ENCODE peak calls at places on chromosomes 1 and 21, in six cellular contexts. T is H9, H is trophoblast cell, N is H1, C is mesendoderm, M is neuronal stem cell. Q is an unnamed sample.

GRCh38 chr1:225371366-225371765 is 56.5 kb downstream of the LBR start:
- DNase-seq in T (no peak), H (no peak), N (no peak), C (no peak), M (no peak), Q (no peak)

GRCh38 chr1:38727629-38728175 is 131.9 kb downstream of the RRAGC start:
- DNase-seq in T (peak; percentile 36), H (no peak), N (no peak), C (no peak), M (no peak), Q (no peak)

GRCh38 chr1:19866758-19867157 is 15.4 kb upstream of the OTUD3 start:
- DNase-seq in T (no peak), H (peak; percentile 65), N (no peak), C (peak; percentile 50), M (no peak), Q (peak; percentile 59)

GRCh38 chr1:170247751-170248521 is 102.2 kb downstream of the NTMT2 start:
- DNase-seq in T (no peak), H (no peak), N (no peak), C (no peak), M (no peak), Q (peak; percentile 14)

GRCh38 chr1:118100686-118101300 is 84.2 kb downstream of the SPAG17 start:
- DNase-seq in T (no peak), H (no peak), N (no peak), C (no peak), M (no peak), Q (no peak)

GRCh38 chr1:5374176-5374575 is 618.0 kb downstream of the NPHP4 start:
- DNase-seq in T (no peak), H (no peak), N (no peak), C (no peak), M (no peak), Q (no peak)

GRCh38 chr1:2255420-2256369 is 27.6 kb downstream of the SKI start:
- DNase-seq in T (peak; percentile 41), H (no peak), N (no peak), C (peak; percentile 94), M (no peak), Q (peak; percentile 86)

GRCh38 chr1:243745361-243745760 is 104.7 kb downstream of the AKT3 start:
- DNase-seq in T (no peak), H (no peak), N (no peak), C (no peak), M (no peak), Q (peak; percentile 22)

GRCh38 chr1:88708011-88708410 is 23.9 kb downstream of the PKN2 start:
- DNase-seq in T (no peak), H (peak; percentile 15), N (no peak), C (no peak), M (no peak), Q (no peak)

GRCh38 chr1:53629101-53629691 is 109.8 kb downstream of the GLIS1 start:
- DNase-seq in T (peak; percentile 14), H (no peak), N (peak; percentile 33), C (no peak), M (no peak), Q (no peak)

GRCh38 chr1:91732291-91732953 is 153.5 kb downstream of the TGFBR3 start:
- DNase-seq in T (no peak), H (no peak), N (no peak), C (peak; percentile 65), M (no peak), Q (peak; percentile 80)

GRCh38 chr1:81186271-81186670 is 614.5 kb upstream of the ADGRL2 start:
- DNase-seq in T (no peak), H (peak; percentile 56), N (no peak), C (no peak), M (no peak), Q (no peak)

GRCh38 chr1:100036718-100037664 is 67.2 kb downstream of the SLC35A3 start:
- DNase-seq in T (no peak), H (peak; percentile 63), N (no peak), C (peak; percentile 61), M (no peak), Q (peak; percentile 79)

GRCh38 chr1:71054281-71054731 is 6.7 kb upstream of the PTGER3 start:
- DNase-seq in T (peak; percentile 38), H (no peak), N (no peak), C (no peak), M (no peak), Q (no peak)

DNA sequence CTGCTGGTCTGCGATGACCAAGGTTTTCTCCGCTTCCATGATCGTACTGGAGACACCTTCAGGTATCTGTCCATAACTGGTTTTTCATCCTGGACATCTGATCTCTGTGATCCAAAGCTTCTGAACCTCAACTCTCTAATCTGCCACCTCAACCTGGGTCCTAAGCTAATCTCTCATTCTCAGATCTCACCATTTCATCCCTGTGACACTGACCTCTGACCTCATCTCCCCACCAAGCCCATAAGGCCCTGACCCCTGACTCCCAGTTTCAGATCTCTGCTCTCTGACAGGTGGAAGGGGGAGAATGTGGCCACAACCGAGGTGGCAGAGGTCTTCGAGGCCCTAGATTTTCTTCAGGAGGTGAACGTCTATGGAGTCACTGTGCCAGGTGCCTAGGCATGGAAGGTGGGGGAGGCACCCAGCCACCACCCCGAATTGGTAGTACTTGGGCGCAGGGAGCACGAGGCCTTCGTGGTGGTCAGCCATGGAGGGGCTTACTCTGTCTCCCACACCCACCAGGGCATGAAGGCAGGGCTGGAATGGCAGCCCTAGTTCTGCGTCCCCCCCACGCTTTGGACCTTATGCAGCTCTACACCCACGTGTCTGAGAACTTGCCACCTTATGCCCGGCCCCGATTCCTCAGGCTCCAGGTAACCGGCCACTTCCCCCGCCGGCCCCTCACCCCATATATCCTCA is 3.8 kb downstream of the SLC27A3 start:
- DNase-seq in T (no peak), H (no peak), N (no peak), C (no peak), M (no peak), Q (no peak)
- H3K4me1 ChIP-seq in T (peaks cover 3% of the 10 kb centered on the region), H (peaks cover 5% of the 10 kb centered on the region), N (peaks cover 12% of the 10 kb centered on the region), C (peaks cover 6% of the 10 kb centered on the region), M (peaks cover 11% of the 10 kb centered on the region), Q (peaks cover 23% of the 10 kb centered on the region)

GRCh38 chr21:41066086-41066938 is 101.6 kb upstream of the BACE2 start:
- DNase-seq in T (no peak), H (no peak), N (no peak), C (no peak), M (no peak), Q (no peak)
- H2BK5ac ChIP-seq in T (no peak overlapping the region), H (no peak overlapping the region), N (no peak overlapping the region), C (no peak overlapping the region), M (no peak overlapping the region), Q (no peak overlapping the region)

DNA sequence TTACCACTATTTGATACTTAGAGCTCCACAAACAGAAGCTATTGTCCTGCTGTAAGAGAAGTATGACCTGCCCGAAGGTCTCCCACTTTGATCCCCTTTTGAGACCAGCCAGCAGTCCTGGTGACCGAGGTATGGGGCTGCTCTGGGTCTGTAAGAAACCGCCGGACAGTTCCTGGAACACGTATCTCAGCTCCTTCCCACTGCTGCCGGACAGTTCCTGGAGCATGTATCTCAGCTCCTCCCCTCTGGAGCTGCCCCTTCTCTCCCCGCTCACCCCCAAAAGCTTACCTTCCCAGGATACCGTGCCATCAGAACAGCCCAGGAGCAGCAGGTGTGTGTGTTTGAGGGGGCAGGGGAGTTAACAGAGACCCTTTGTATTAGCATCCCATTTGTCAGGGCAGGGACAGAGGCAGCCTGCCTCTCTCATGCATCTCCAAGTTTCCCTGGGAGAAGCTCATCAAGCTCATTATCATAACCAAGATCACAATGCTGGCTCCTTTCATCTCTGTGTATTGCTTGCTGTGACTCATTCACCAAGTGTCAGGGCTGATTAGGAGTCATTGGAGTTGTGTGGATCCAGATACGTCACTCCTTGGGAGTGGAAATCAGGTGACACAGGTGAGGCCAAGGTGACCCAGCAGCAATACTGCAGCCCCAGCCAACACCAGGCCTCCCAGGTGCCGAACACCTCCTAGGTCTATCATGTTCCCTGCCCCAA is 25.3 kb downstream of the OPTC start:
- DNase-seq in T (peak; percentile 94), H (peak; percentile 74), N (no peak), C (peak; percentile 96), M (no peak), Q (no peak)
- H3K4me1 ChIP-seq in T (peaks cover 20% of the 10 kb centered on the region), H (peaks cover 57% of the 10 kb centered on the region), N (peaks cover 32% of the 10 kb centered on the region), C (peaks cover 12% of the 10 kb centered on the region), M (peaks cover 42% of the 10 kb centered on the region), Q (peaks cover 21% of the 10 kb centered on the region)

DNA sequence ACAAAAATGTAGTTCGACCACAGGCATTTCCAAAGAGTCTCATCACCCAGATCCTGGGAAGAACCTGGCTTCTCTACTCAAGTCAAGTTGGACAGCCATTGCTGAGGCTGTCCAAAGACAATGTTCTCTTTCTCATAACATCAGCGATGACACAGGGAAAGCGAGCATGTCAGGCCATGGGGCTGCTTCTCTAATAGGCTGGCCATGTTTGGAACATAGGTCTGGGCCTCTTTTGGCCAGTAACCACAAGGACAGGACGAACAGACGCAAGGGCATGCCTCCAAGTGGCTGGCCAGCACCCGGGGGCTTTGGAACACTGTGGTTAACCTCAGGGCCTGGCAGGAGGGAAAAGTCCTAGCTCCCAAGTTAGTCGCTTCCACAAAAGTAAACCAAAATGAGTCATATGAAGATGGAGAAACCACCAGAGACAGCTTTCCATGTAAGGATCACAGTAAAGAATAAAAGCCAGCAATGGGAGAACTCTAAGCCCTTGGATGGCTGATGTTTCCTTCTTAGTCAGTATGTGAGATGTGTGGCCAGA is 80.6 kb upstream of the SLC44A3 start:
- DNase-seq in T (no peak), H (peak; percentile 11), N (no peak), C (no peak), M (no peak), Q (peak; percentile 99)
- H2BK5ac ChIP-seq in T (no peak overlapping the region), H (no peak overlapping the region), N (no peak overlapping the region), C (no peak overlapping the region), M (no peak overlapping the region), Q (no peak overlapping the region)

DNA sequence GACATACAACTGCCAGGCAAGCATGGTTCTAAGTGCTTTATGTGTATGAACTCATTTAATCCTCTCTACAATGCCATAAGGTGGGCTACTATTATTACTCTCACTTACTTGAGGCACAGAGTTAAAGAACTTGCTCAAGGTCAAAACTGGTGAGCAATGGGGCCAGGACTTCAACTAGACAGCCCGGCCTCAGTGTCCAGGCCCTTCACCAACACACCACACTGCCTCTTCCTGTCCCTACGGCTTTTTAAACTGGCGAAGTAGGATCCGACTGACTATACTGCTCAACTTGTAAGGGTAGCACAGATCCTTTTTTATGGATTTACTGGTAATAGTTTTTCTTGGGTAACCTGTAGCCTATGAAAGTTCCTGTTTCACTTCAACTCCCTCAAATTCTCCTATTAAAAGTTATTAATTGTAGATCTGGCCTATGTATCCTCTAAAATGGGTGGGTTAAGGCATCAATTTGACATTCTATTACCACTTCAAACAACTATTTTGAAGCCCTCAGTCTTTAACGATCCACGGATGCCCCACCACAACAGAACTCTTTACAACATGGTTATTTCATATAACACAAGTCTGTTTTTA is 4.3 kb downstream of the ERRFI1 start:
- DNase-seq in T (no peak), H (no peak), N (no peak), C (no peak), M (no peak), Q (peak; percentile 39)
- H3K4me1 ChIP-seq in T (peaks cover 6% of the 10 kb centered on the region), H (peaks cover 4% of the 10 kb centered on the region), N (peaks cover 9% of the 10 kb centered on the region), C (peaks cover 13% of the 10 kb centered on the region), M (peaks cover 12% of the 10 kb centered on the region), Q (peaks cover 12% of the 10 kb centered on the region)

DNA sequence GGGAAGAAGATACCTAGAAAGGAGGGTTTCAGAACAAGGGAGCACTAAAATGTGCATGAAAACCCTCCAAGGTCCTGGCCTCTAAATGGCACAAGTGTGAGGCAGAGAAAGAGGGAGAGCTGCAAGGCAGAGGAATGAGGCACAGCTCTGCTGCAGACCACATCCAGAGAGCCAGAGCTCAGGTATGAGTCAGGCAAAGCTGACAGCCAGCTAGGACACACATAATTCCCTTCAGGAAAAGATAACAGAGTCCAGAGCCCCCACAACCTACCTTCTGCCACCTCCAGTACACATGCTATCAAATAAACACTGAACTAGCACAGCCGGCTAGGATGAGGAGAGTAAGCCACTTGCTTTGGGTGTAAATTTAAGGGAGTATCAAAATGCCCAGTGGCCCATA is 62.2 kb downstream of the HSF2BP start:
- DNase-seq in T (no peak), H (peak; percentile 56), N (no peak), C (peak; percentile 36), M (no peak), Q (peak; percentile 83)
- H2BK5ac ChIP-seq in T (no peak overlapping the region), H (peak overlapping the region; percentile 93), N (no peak overlapping the region), C (no peak overlapping the region), M (no peak overlapping the region), Q (no peak overlapping the region)

GRCh38 chr1:206570529-206570928 is 41.7 kb downstream of the EIF2D start:
- DNase-seq in T (no peak), H (no peak), N (no peak), C (no peak), M (no peak), Q (no peak)
- H3K4me1 ChIP-seq in T (peaks cover 2% of the 10 kb centered on the region), H (no peaks in the 10 kb centered on the region), N (peaks cover 1% of the 10 kb centered on the region), C (no peaks in the 10 kb centered on the region), M (no peaks in the 10 kb centered on the region), Q (no peaks in the 10 kb centered on the region)

Q was measured in mesenchymal stem cell.